ENCODE peak calls at places on chromosomes 4 and X, in six cellular contexts. K is GM23248; Z is upper lobe of right lung; H is body of pancreas; S is right cardiac atrium; T is naive thymus-derived CD4-positive, alpha-beta T cell. F is an unnamed sample.

GRCh38 chrX:38220936-38221386 is 290 bp upstream of the SRPX start:
- DNase-seq in K (peak; percentile 37), Z (no peak), H (no peak), S (peak; percentile 84), T (no peak), F (no peak)

GRCh38 chr4:118904935-118905334 is 16.3 kb downstream of the SYNPO2 start:
- DNase-seq in K (no peak), Z (no peak), H (peak; percentile 30), S (peak; percentile 58), T (no peak), F (no peak)

GRCh38 chrX:115561605-115562491 is 874 bp downstream of the PLS3 start:
- DNase-seq in K (peak; percentile 67), Z (peak; percentile 83), H (peak; percentile 55), S (peak; percentile 76), T (no peak), F (no peak)

GRCh38 chrX:129787336-129788055 is 7.7 kb downstream of the SASH3 start:
- DNase-seq in K (no peak), Z (no peak), H (no peak), S (no peak), T (no peak), F (no peak)

GRCh38 chr4:16224669-16225068 is 1.6 kb downstream of the TAPT1 start:
- DNase-seq in K (no peak), Z (no peak), H (no peak), S (no peak), T (peak; percentile 21), F (no peak)

GRCh38 chr4:173490256-173490655 is 39.8 kb downstream of the HAND2 start:
- DNase-seq in K (peak; percentile 13), Z (no peak), H (no peak), S (no peak), T (no peak), F (no peak)

GRCh38 chr4:174154455-174154854 is 129.0 kb downstream of the FBXO8 start:
- DNase-seq in K (peak; percentile 89), Z (no peak), H (peak; percentile 8), S (no peak), T (no peak), F (no peak)

GRCh38 chr4:11618666-11619282 is 190.1 kb upstream of the HS3ST1 start:
- DNase-seq in K (no peak), Z (no peak), H (no peak), S (no peak), T (no peak), F (no peak)

GRCh38 chr4:156390599-156391296 is 437.1 kb upstream of the CTSO start:
- DNase-seq in K (peak; percentile 72), Z (no peak), H (no peak), S (no peak), T (no peak), F (no peak)

GRCh38 chrX:110853610-110854009 is 58.0 kb upstream of the CHRDL1 start:
- DNase-seq in K (peak; percentile 53), Z (no peak), H (peak; percentile 52), S (no peak), T (no peak), F (no peak)

GRCh38 chr4:76831475-76832390 is 66.2 kb downstream of the SOWAHB start:
- DNase-seq in K (no peak), Z (no peak), H (no peak), S (no peak), T (no peak), F (no peak)

GRCh38 chr4:98482847-98483806 is 175.3 kb downstream of the TSPAN5 start:
- DNase-seq in K (peak; percentile 66), Z (no peak), H (no peak), S (no peak), T (no peak), F (no peak)

GRCh38 chrX:40172169-40172979 is 74.6 kb upstream of the BCOR start:
- DNase-seq in K (peak; percentile 77), Z (peak; percentile 85), H (peak; percentile 67), S (peak; percentile 90), T (no peak), F (no peak)

GRCh38 chrX:119237526-119238035 is 1.5 kb downstream of the PGRMC1 start:
- DNase-seq in K (peak; percentile 44), Z (no peak), H (no peak), S (no peak), T (no peak), F (no peak)
- H3K27ac ChIP-seq in K (peak overlapping the region; percentile 97), Z (no peak overlapping the region), H (peak overlapping the region; percentile 74), S (no peak overlapping the region), T (no peak overlapping the region), F (no peak overlapping the region)

DNA sequence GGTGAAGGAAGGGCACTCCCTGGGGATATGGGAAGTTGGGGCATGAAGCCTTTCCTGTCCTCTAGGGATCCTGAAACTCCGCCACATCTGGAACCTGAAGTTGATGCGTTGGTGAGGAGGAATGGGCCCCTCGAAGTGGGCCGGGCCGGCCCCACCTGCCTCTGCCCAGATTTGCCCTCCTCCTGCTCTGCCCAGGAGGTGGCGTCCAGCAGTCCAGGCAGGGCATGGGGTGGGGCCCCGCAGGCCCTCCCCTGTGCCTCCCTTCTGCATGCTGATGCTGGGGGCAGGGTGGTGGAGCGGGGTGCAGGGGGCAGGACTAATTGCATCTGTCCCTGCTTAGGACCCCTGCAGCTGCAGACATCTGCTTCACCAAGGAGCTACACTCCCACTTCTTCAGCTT is 1.8 kb downstream of the TAFAZZIN start:
- DNase-seq in K (no peak), Z (no peak), H (no peak), S (no peak), T (no peak), F (no peak)
- H3K27ac ChIP-seq in K (no peak overlapping the region), Z (no peak overlapping the region), H (no peak overlapping the region), S (peak overlapping the region; percentile 37), T (peak overlapping the region; percentile 79), F (no peak overlapping the region)

GRCh38 chr4:153518637-153519384 is 52.7 kb downstream of the TMEM131L start:
- DNase-seq in K (no peak), Z (no peak), H (peak; percentile 77), S (no peak), T (no peak), F (no peak)
- H3K27ac ChIP-seq in K (no peak overlapping the region), Z (peak overlapping the region; percentile 48), H (peak overlapping the region; percentile 90), S (no peak overlapping the region), T (peak overlapping the region; percentile 62), F (no peak overlapping the region)

GRCh38 chr4:157992948-157993839 is 179.6 kb downstream of the GASK1B start:
- DNase-seq in K (no peak), Z (no peak), H (no peak), S (no peak), T (no peak), F (no peak)

GRCh38 chr4:157996598-157996997 is 176.2 kb downstream of the GASK1B start:
- DNase-seq in K (no peak), Z (no peak), H (no peak), S (no peak), T (no peak), F (no peak)

GRCh38 chr4:157997296-157997695 is 175.5 kb downstream of the GASK1B start:
- DNase-seq in K (no peak), Z (no peak), H (no peak), S (no peak), T (no peak), F (no peak)

GRCh38 chr4:157994863-157995262 is 178.0 kb downstream of the GASK1B start:
- DNase-seq in K (peak; percentile 29), Z (no peak), H (no peak), S (no peak), T (no peak), F (no peak)

GRCh38 chr4:157996061-157996460 is 176.8 kb downstream of the GASK1B start:
- DNase-seq in K (no peak), Z (no peak), H (no peak), S (no peak), T (no peak), F (no peak)
- H3K27ac ChIP-seq in K (no peak overlapping the region), Z (no peak overlapping the region), H (no peak overlapping the region), S (no peak overlapping the region), T (no peak overlapping the region), F (peak overlapping the region; percentile 8)

DNA sequence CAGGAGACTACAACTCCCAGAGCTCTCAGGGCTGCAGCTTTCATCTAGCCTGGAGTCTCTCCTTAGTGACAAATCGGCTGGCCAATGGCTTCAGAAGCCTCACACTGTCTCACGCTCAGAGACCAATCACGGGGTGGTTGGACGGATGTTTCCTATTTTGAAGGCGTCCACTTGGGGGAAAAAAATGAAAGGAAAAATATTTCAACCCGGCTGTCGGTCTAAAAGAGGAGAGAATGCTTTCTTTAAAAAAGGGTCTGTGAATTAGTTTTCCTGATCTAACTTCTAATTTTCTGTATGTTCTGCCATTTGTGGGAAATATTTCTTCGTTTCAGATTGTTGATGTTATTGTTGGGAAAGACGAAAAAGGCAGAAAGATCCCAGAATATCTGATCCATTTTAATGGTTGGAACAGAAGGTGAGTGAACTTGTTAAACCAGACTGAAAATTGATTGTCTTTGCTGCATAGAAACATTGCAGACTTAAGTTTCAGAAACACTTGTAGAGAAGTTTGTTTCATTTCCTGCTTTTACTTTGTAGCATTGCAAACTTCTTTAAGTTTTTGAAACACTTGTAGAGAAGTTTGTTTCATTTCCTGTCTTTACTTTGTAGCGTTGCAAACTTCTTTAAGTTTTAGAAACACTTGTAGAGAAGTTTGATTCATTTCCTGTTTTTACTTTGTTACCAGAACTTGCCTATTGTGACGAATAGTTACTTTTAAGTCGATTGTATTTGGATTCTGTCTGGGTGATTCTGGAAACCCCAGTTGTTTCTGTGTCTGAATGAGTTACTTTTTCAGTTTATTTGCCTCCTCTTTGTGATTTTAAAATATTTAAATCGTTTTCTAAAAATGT is 1.6 kb downstream of the MSL3 start:
- DNase-seq in K (peak; percentile 93), Z (peak; percentile 71), H (peak; percentile 89), S (peak; percentile 90), T (peak; percentile 72), F (peak; percentile 51)
- H3K27ac ChIP-seq in K (peak overlapping the region; percentile 95), Z (peak overlapping the region; percentile 38), H (peak overlapping the region; percentile 85), S (no peak overlapping the region), T (peak overlapping the region; percentile 93), F (no peak overlapping the region)

GRCh38 chr4:14178421-14178820 is 550.9 kb upstream of the BOD1L1 start:
- DNase-seq in K (peak; percentile 56), Z (no peak), H (no peak), S (no peak), T (no peak), F (no peak)

GRCh38 chr4:14180166-14180565 is 552.6 kb upstream of the BOD1L1 start:
- DNase-seq in K (no peak), Z (no peak), H (no peak), S (no peak), T (no peak), F (no peak)

GRCh38 chr4:14180983-14181601 is 553.6 kb upstream of the BOD1L1 start:
- DNase-seq in K (no peak), Z (no peak), H (peak; percentile 40), S (no peak), T (no peak), F (no peak)

GRCh38 chr4:14176613-14177012 is 549.1 kb upstream of the BOD1L1 start:
- DNase-seq in K (no peak), Z (no peak), H (no peak), S (no peak), T (no peak), F (no peak)

DNA sequence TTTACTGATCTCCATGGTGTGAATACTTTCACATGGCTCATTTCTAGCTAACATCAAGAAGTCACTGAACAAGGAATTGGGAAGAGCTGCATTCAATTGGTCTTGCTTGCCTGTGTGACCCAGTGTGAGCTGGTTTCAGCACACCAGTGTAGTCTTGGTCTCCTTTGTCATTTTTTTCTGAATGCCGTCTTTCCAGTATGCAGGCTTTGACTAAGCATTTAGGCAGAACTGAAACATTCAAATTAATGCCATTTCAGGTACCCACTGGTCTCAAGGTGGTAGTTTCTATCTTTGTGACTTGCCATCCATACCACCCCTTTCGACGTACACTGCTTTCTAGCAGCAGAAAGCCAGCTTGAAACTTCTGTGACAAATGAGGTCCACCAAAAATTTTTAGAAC is 550.5 kb upstream of the BOD1L1 start:
- DNase-seq in K (no peak), Z (no peak), H (no peak), S (no peak), T (no peak), F (no peak)
- H3K27ac ChIP-seq in K (no peak overlapping the region), Z (no peak overlapping the region), H (no peak overlapping the region), S (no peak overlapping the region), T (peak overlapping the region; percentile 52), F (no peak overlapping the region)

F was measured in SK-N-MC.